ENCODE peak calls at places on chromosomes 13 and 19, in four cellular contexts. R, P, Q and B are unnamed samples.

GRCh38 chr13:60335531-60335930 is 61.5 kb upstream of the TDRD3 start:
- DNase-seq in P (no peak), Q (no peak), R (no peak), B (no peak)

GRCh38 chr19:21092107-21092506 is 10.1 kb downstream of the ZNF714 start:
- DNase-seq in P (no peak), Q (no peak), R (no peak), B (no peak)

GRCh38 chr19:53894736-53895135 is 12.7 kb downstream of the PRKCG start:
- DNase-seq in Q (no peak), R (no peak), P (no peak), B (no peak)

GRCh38 chr13:63472736-63473135 is 2057.1 kb upstream of the PCDH20 start:
- DNase-seq in P (no peak), R (no peak), Q (no peak), B (no peak)

GRCh38 chr13:33108620-33109019 is 92.4 kb downstream of the KL start:
- DNase-seq in Q (no peak), P (no peak), R (no peak), B (no peak)

GRCh38 chr13:26026211-26026610 is 25.6 kb downstream of the SHISA2 start:
- DNase-seq in P (no peak), Q (no peak), R (no peak), B (no peak)

GRCh38 chr13:113637262-113638160 is 20.5 kb downstream of the ATP4B start:
- DNase-seq in R (no peak), Q (no peak), P (no peak), B (no peak)

GRCh38 chr19:34713262-34713637 is 20.8 kb upstream of the ZNF181 start:
- DNase-seq in Q (no peak), P (no peak), R (no peak), B (no peak)

GRCh38 chr19:30518965-30519606 is 146.9 kb downstream of the ZNF536 start:
- DNase-seq in P (no peak), Q (no peak), R (no peak), B (no peak)

GRCh38 chr19:1259206-1259872 is 9.8 kb upstream of the CIRBP start:
- DNase-seq in R (peak; percentile 74), Q (no peak), P (peak; percentile 89), B (no peak)

GRCh38 chr13:40149611-40150283 is 494.3 kb downstream of the COG6 start:
- DNase-seq in R (no peak), P (no peak), Q (no peak), B (no peak)

GRCh38 chr13:27496006-27496405 is 45.6 kb upstream of the MTIF3 start:
- DNase-seq in Q (no peak), R (no peak), P (no peak), B (no peak)

GRCh38 chr13:33312150-33312908 is 26.8 kb upstream of the STARD13 start:
- DNase-seq in R (no peak), P (no peak), Q (no peak), B (no peak)

GRCh38 chr13:68056816-68057710 is 826.9 kb upstream of the PCDH9 start:
- DNase-seq in R (no peak), Q (no peak), P (no peak), B (peak; percentile 70)

GRCh38 chr19:45153339-45154063 is 7.3 kb downstream of the NKPD1 start:
- DNase-seq in P (no peak), R (peak; percentile 90), Q (no peak), B (no peak)

GRCh38 chr13:44573790-44574465 is 2.2 kb downstream of the TSC22D1 start:
- DNase-seq in P (no peak), R (peak; percentile 3), Q (no peak), B (no peak)

GRCh38 chr13:23848639-23849282 is 40.4 kb downstream of the MIPEP start:
- DNase-seq in Q (no peak), P (no peak), R (no peak), B (no peak)

GRCh38 chr13:44117351-44117750 is 237.6 kb downstream of the LACC1 start:
- DNase-seq in P (no peak), R (no peak), Q (no peak), B (no peak)

GRCh38 chr19:50844296-50844935 is 10.3 kb upstream of the KLK3 start:
- DNase-seq in P (no peak), Q (no peak), R (no peak), B (no peak)

GRCh38 chr19:10321417-10321797 is 5.6 kb upstream of the FDX2 start:
- DNase-seq in Q (no peak), P (no peak), R (no peak), B (no peak)

GRCh38 chr19:49469828-49470614 is 4.0 kb upstream of the FLT3LG start:
- DNase-seq in P (no peak), Q (no peak), R (no peak), B (no peak)

GRCh38 chr19:30431591-30431990 is 59.4 kb downstream of the ZNF536 start:
- DNase-seq in R (no peak), P (no peak), Q (no peak), B (no peak)

GRCh38 chr19:19162495-19162894 is 7.6 kb downstream of the MEF2B start:
- DNase-seq in P (no peak), Q (no peak), R (no peak), B (no peak)

GRCh38 chr19:50745221-50745620 is 22.1 kb downstream of the CLEC11A start:
- DNase-seq in Q (no peak), P (no peak), R (no peak), B (no peak)

GRCh38 chr13:109389892-109390345 is 396.5 kb downstream of the IRS2 start:
- DNase-seq in P (no peak), R (no peak), Q (no peak), B (no peak)

GRCh38 chr19:16470911-16471811 is 609 bp downstream of the EPS15L1 start:
- DNase-seq in Q (no peak), R (no peak), P (peak; percentile 71), B (no peak)

GRCh38 chr13:70736622-70737317 is 628.5 kb upstream of the KLHL1 start:
- DNase-seq in R (no peak), Q (no peak), P (no peak), B (no peak)

GRCh38 chr19:47284324-47284899 is 9.7 kb downstream of the INAFM1 start:
- DNase-seq in P (no peak), Q (peak; percentile 41), R (peak; percentile 57), B (no peak)

GRCh38 chr13:46146898-46147297 is 35.1 kb downstream of the LCP1 start:
- DNase-seq in Q (no peak), P (no peak), R (peak; percentile 32), B (no peak)

GRCh38 chr13:38264363-38265134 is 85.1 kb upstream of the UFM1 start:
- DNase-seq in Q (no peak), R (peak; percentile 6), P (no peak), B (peak; percentile 16)

GRCh38 chr19:33175886-33176669 is 18.1 kb upstream of the LRP3 start:
- DNase-seq in Q (no peak), R (no peak), P (no peak), B (no peak)

GRCh38 chr19:40805258-40805868 is 6.4 kb downstream of the EGLN2 start:
- DNase-seq in Q (no peak), R (no peak), P (no peak), B (no peak)

GRCh38 chr13:60164490-60164889 is 762 bp upstream of the DIAPH3 start:
- DNase-seq in Q (no peak), R (no peak), P (no peak), B (no peak)

GRCh38 chr19:42276821-42277220 is 7.8 kb downstream of the CIC start:
- DNase-seq in Q (no peak), P (no peak), R (no peak), B (no peak)

GRCh38 chr19:54133312-54133956 is 4.1 kb upstream of the CNOT3 start:
- DNase-seq in R (peak; percentile 26), P (no peak), Q (no peak), B (no peak)

GRCh38 chr19:9671654-9672053 is 3.2 kb downstream of the ZNF562 start:
- DNase-seq in R (no peak), P (no peak), Q (no peak), B (no peak)

GRCh38 chr13:72983085-72983768 is 75.6 kb upstream of the KLF5 start:
- DNase-seq in R (no peak), Q (peak; percentile 75), P (no peak), B (no peak)

GRCh38 chr13:100630564-100630963 is 42.0 kb upstream of the GGACT start:
- DNase-seq in P (no peak), Q (no peak), R (no peak), B (no peak)

GRCh38 chr13:102183509-102184182 is 218.2 kb downstream of the FGF14 start:
- DNase-seq in R (no peak), Q (no peak), P (no peak), B (no peak)

GRCh38 chr19:36489920-36490415 is 607 bp upstream of the ZNF566 start:
- DNase-seq in R (peak; percentile 71), Q (no peak), P (no peak), B (peak; percentile 79)